ENCODE peak calls at places on chromosomes 7 and 10, in six cellular contexts. O, M, S, K, Z and Q are unnamed samples.

GRCh38 chr7:131889572-131890150 is 333.2 kb upstream of the PODXL start:
- DNase-seq in S (no peak), K (no peak), M (peak; percentile 26), Z (no peak), O (no peak), Q (peak; percentile 15)

GRCh38 chr10:131016556-131016955 is 295.0 kb downstream of the TCERG1L start:
- DNase-seq in O (no peak), M (no peak), K (no peak), Z (no peak), S (no peak), Q (no peak)

GRCh38 chr7:99373086-99374066 is 1.2 kb upstream of the ARPC1B start:
- DNase-seq in S (no peak), M (no peak), O (no peak), K (no peak), Z (no peak), Q (no peak)

GRCh38 chr10:47397256-47397655 is 13.2 kb upstream of the ZNF488 start:
- DNase-seq in Z (no peak), O (no peak), K (no peak), S (no peak), M (no peak), Q (no peak)

GRCh38 chr10:87799860-87800259 is 18.2 kb downstream of the ATAD1 start:
- DNase-seq in S (peak; percentile 56), O (no peak), M (no peak), K (no peak), Z (no peak), Q (no peak)

GRCh38 chr7:96093435-96093834 is 228.5 kb downstream of the SLC25A13 start:
- DNase-seq in O (no peak), S (no peak), Z (no peak), K (peak; percentile 91), M (no peak), Q (no peak)

GRCh38 chr7:81882086-81882485 is 112.2 kb upstream of the HGF start:
- DNase-seq in Z (no peak), O (no peak), S (no peak), M (no peak), K (no peak), Q (no peak)

GRCh38 chr10:34789993-34790506 is 25.0 kb downstream of the PARD3 start:
- DNase-seq in S (no peak), K (no peak), Z (peak; percentile 39), O (no peak), M (no peak), Q (no peak)

GRCh38 chr7:2603388-2603965 is 28.3 kb upstream of the TTYH3 start:
- DNase-seq in Z (no peak), S (no peak), K (no peak), O (no peak), M (no peak), Q (no peak)

GRCh38 chr7:41693150-41693997 is 9.5 kb downstream of the INHBA start:
- DNase-seq in K (peak; percentile 64), O (no peak), M (peak; percentile 54), Z (no peak), S (no peak), Q (no peak)

GRCh38 chr10:75281980-75282379 is 46.2 kb upstream of the COMTD1 start:
- DNase-seq in O (no peak), K (no peak), S (no peak), M (no peak), Z (peak; percentile 44), Q (no peak)

GRCh38 chr10:98957801-98958200 is 277.9 kb downstream of the HPSE2 start:
- DNase-seq in M (no peak), O (no peak), S (no peak), K (peak; percentile 78), Z (no peak), Q (no peak)

GRCh38 chr7:92717982-92718716 is 118.2 kb downstream of the CDK6 start:
- DNase-seq in Z (peak; percentile 20), M (peak; percentile 44), S (no peak), K (peak; percentile 57), O (no peak), Q (no peak)

GRCh38 chr7:137772748-137773147 is 74.0 kb downstream of the DGKI start:
- DNase-seq in S (no peak), Z (no peak), K (peak; percentile 90), O (no peak), M (no peak), Q (no peak)

GRCh38 chr10:11824376-11824775 is 1.2 kb downstream of the PROSER2 start:
- DNase-seq in O (no peak), S (no peak), K (peak; percentile 30), M (no peak), Z (peak; percentile 36), Q (no peak)
- H3K4me3 ChIP-seq in O (no peak overlapping the region), S (peak overlapping the region; percentile 90), K (no peak overlapping the region), M (peak overlapping the region; percentile 79), Z (peak overlapping the region; percentile 98), Q (peak overlapping the region; percentile 86)

GRCh38 chr7:121529003-121529402 is 132.9 kb upstream of the FAM3C start:
- DNase-seq in M (no peak), K (no peak), O (no peak), S (no peak), Z (no peak), Q (no peak)
- H3K4me1 ChIP-seq in M (no peaks in the 10 kb centered on the region), K (no peaks in the 10 kb centered on the region), O (no peaks in the 10 kb centered on the region), S (no peaks in the 10 kb centered on the region), Z (no peaks in the 10 kb centered on the region), Q (no peaks in the 10 kb centered on the region)

GRCh38 chr7:33760146-33760545 is 145.2 kb upstream of the BMPER start:
- DNase-seq in M (no peak), Z (no peak), K (no peak), O (no peak), S (no peak), Q (no peak)

GRCh38 chr7:33754933-33755928 is 150.1 kb upstream of the BMPER start:
- DNase-seq in S (no peak), K (no peak), Z (no peak), M (no peak), O (no peak), Q (no peak)

GRCh38 chr7:33757563-33758165 is 147.7 kb upstream of the BMPER start:
- DNase-seq in Z (peak; percentile 16), S (peak; percentile 72), O (peak; percentile 28), K (peak; percentile 47), M (no peak), Q (no peak)

GRCh38 chr7:33753881-33754525 is 151.3 kb upstream of the BMPER start:
- DNase-seq in Z (no peak), K (peak; percentile 20), S (no peak), M (no peak), O (no peak), Q (no peak)

DNA sequence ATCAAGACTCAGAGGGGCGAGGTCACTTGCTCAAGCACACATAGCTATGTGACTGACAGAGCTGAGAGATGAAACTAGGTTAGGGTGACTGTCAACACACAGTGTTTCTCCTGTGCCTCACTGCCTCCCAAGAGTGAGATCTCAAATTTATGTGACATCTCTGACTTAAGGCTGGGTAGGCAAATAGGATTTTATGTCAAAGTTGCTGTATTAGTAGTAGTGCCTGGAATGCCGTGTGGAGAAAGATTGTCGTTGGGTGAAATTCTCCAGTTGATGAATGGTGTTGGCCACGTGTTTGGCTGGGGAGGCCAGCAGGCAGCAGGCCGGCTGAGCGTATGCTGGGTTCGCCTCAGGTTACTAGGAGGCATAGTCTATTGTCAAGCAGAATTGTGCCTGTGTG is 148.3 kb upstream of the BMPER start:
- DNase-seq in M (no peak), S (no peak), O (no peak), K (peak; percentile 64), Z (no peak), Q (no peak)
- H3K4me3 ChIP-seq in M (no peak overlapping the region), S (no peak overlapping the region), O (no peak overlapping the region), K (no peak overlapping the region), Z (no peak overlapping the region), Q (no peak overlapping the region)

DNA sequence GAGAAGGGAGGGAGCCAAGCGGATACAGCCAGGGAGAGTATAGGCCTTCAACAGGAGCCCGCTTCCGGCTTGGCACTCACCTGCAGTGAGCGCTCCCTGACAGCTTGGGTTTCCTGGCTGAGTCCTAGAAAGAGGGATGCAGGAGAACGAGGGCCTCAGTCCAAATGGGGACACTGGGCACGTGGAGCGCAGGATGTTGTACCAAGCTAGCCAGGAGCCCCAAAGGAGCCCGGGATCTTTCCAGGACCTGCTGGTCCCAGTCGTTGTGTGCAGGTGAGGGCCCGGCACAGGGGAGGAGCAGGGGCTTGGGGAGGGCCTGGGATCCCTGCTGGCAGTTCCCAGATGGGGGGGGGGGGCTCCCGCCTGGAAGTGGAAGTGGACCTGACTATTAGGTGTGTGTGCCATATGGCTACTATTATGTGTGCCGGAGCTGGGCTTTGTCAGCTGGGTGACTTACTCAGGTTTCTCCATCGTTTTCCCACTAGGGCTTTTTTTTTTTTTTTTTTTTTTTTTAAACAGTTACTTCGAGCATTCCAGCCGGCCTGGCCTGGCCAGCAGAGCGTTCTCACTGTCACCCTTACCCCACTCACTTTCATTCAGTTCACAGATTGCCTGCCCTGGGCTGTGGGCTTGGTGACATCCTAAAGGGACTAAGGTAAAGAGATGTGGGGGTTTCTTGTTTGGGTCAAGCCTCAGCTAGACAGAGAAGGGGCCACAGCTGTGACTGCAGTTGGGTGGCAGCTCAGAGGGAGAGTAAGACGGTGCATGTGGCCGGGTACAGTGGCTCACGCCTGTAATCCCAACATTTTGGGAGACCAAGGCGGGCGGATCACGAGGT is 3.8 kb downstream of the AGAP3 start:
- DNase-seq in Z (no peak), S (no peak), M (no peak), O (no peak), K (no peak), Q (no peak)
- H3K4me1 ChIP-seq in Z (peaks cover 49% of the 10 kb centered on the region), S (peaks cover 24% of the 10 kb centered on the region), M (peaks cover 63% of the 10 kb centered on the region), O (peaks cover 15% of the 10 kb centered on the region), K (peaks cover 24% of the 10 kb centered on the region), Q (peaks cover 75% of the 10 kb centered on the region)

GRCh38 chr10:12589271-12589670 is 239.9 kb downstream of the CAMK1D start:
- DNase-seq in O (no peak), K (no peak), Z (no peak), M (no peak), S (no peak), Q (no peak)
- H3K4me3 ChIP-seq in O (no peak overlapping the region), K (no peak overlapping the region), Z (no peak overlapping the region), M (no peak overlapping the region), S (no peak overlapping the region), Q (no peak overlapping the region)

DNA sequence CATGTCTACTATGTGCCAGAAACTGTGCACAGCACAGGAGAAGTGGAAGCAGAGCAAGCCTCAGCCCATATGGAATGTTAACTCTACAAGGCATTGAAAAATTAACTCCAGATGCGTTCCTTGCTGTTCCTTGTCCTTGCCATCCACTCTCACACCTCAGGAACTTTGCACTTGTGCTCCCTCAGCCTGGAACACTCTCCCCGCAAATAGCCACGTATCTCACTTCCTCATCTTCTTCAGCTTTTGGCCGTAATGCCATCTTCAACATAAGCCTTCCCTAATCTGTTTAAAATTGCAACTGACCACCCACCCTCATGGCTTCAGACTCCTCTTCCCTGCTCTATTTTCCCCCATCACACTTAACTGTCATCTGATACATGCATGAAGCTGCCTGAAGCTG is 83.2 kb upstream of the CAPZA2 start:
- DNase-seq in S (no peak), Z (no peak), O (no peak), K (no peak), M (no peak), Q (no peak)
- H3K4me1 ChIP-seq in S (peaks cover 34% of the 10 kb centered on the region), Z (peaks cover 10% of the 10 kb centered on the region), O (no peaks in the 10 kb centered on the region), K (peaks cover 33% of the 10 kb centered on the region), M (peaks cover 12% of the 10 kb centered on the region), Q (peaks cover 16% of the 10 kb centered on the region)